ENCODE peak calls at places on chromosomes 12 and 14, in ten cellular contexts. One of them, this sample, is unnamed.

GRCh38 chr12:2974560-2974971 is 15.4 kb downstream of the TEAD4 start:
- DNase-seq in central memory CD8-positive, alpha-beta T cell: no peak
- DNase-seq in erythroblast: no peak
- DNase-seq in GM23338: peak; percentile 61
- DNase-seq in activated CD8-positive, alpha-beta T cell treated with anti-CD3 and anti-CD28 coated beads, Interleukin-2, amount 10 ng/mL, durations not matched to agents 7 days and 5 days: no peak
- DNase-seq in cardiac muscle cell: no peak
- DNase-seq in Peyer's patch: no peak
- DNase-seq in neuronal stem cell: no peak
- DNase-seq in GM23248: peak; percentile 40
- DNase-seq in CD14-positive monocyte: peak; percentile 48
- DNase-seq in this sample: peak; percentile 27

GRCh38 chr12:2286461-2287131 is 233.8 kb downstream of the CACNA1C start:
- DNase-seq in Peyer's patch: no peak
- DNase-seq in erythroblast: no peak
- DNase-seq in GM23248: peak; percentile 87
- DNase-seq in CD14-positive monocyte: no peak
- DNase-seq in neuronal stem cell: no peak
- DNase-seq in cardiac muscle cell: no peak
- DNase-seq in GM23338: no peak
- DNase-seq in activated CD8-positive, alpha-beta T cell treated with anti-CD3 and anti-CD28 coated beads, Interleukin-2, amount 10 ng/mL, durations not matched to agents 7 days and 5 days: no peak
- DNase-seq in central memory CD8-positive, alpha-beta T cell: no peak
- DNase-seq in this sample: no peak

GRCh38 chr12:54370218-54370730 is 6.0 kb upstream of the GPR84 start:
- DNase-seq in CD14-positive monocyte: peak; percentile 59
- DNase-seq in Peyer's patch: no peak
- DNase-seq in neuronal stem cell: no peak
- DNase-seq in GM23338: peak; percentile 93
- DNase-seq in activated CD8-positive, alpha-beta T cell treated with anti-CD3 and anti-CD28 coated beads, Interleukin-2, amount 10 ng/mL, durations not matched to agents 7 days and 5 days: no peak
- DNase-seq in cardiac muscle cell: peak; percentile 85
- DNase-seq in GM23248: peak; percentile 92
- DNase-seq in central memory CD8-positive, alpha-beta T cell: no peak
- DNase-seq in erythroblast: peak; percentile 71
- DNase-seq in this sample: peak; percentile 65

GRCh38 chr14:31118892-31119291 is 88.7 kb downstream of the HECTD1 start:
- DNase-seq in central memory CD8-positive, alpha-beta T cell: no peak
- DNase-seq in GM23248: peak; percentile 49
- DNase-seq in neuronal stem cell: no peak
- DNase-seq in activated CD8-positive, alpha-beta T cell treated with anti-CD3 and anti-CD28 coated beads, Interleukin-2, amount 10 ng/mL, durations not matched to agents 7 days and 5 days: no peak
- DNase-seq in Peyer's patch: no peak
- DNase-seq in GM23338: no peak
- DNase-seq in erythroblast: no peak
- DNase-seq in CD14-positive monocyte: no peak
- DNase-seq in cardiac muscle cell: no peak
- DNase-seq in this sample: peak; percentile 26

GRCh38 chr14:32785585-32785984 is 153.1 kb upstream of the NPAS3 start:
- DNase-seq in Peyer's patch: no peak
- DNase-seq in central memory CD8-positive, alpha-beta T cell: no peak
- DNase-seq in GM23248: no peak
- DNase-seq in CD14-positive monocyte: no peak
- DNase-seq in GM23338: no peak
- DNase-seq in cardiac muscle cell: no peak
- DNase-seq in activated CD8-positive, alpha-beta T cell treated with anti-CD3 and anti-CD28 coated beads, Interleukin-2, amount 10 ng/mL, durations not matched to agents 7 days and 5 days: no peak
- DNase-seq in erythroblast: no peak
- DNase-seq in neuronal stem cell: no peak
- DNase-seq in this sample: no peak

GRCh38 chr12:106288510-106289195 is 13.9 kb upstream of the TCP11L2 start:
- DNase-seq in Peyer's patch: no peak
- DNase-seq in GM23338: no peak
- DNase-seq in central memory CD8-positive, alpha-beta T cell: no peak
- DNase-seq in cardiac muscle cell: no peak
- DNase-seq in erythroblast: no peak
- DNase-seq in GM23248: peak; percentile 96
- DNase-seq in activated CD8-positive, alpha-beta T cell treated with anti-CD3 and anti-CD28 coated beads, Interleukin-2, amount 10 ng/mL, durations not matched to agents 7 days and 5 days: no peak
- DNase-seq in neuronal stem cell: no peak
- DNase-seq in CD14-positive monocyte: peak; percentile 56
- DNase-seq in this sample: peak; percentile 96

GRCh38 chr12:53623986-53624385 is 2.2 kb downstream of the ATF7 start:
- DNase-seq in central memory CD8-positive, alpha-beta T cell: no peak
- DNase-seq in CD14-positive monocyte: no peak
- DNase-seq in neuronal stem cell: no peak
- DNase-seq in GM23248: peak; percentile 63
- DNase-seq in Peyer's patch: no peak
- DNase-seq in GM23338: no peak
- DNase-seq in activated CD8-positive, alpha-beta T cell treated with anti-CD3 and anti-CD28 coated beads, Interleukin-2, amount 10 ng/mL, durations not matched to agents 7 days and 5 days: no peak
- DNase-seq in cardiac muscle cell: peak; percentile 23
- DNase-seq in erythroblast: no peak
- DNase-seq in this sample: peak; percentile 34

GRCh38 chr14:90455100-90455571 is 58.3 kb downstream of the CALM1 start:
- DNase-seq in cardiac muscle cell: peak; percentile 36
- DNase-seq in erythroblast: no peak
- DNase-seq in CD14-positive monocyte: no peak
- DNase-seq in GM23248: no peak
- DNase-seq in neuronal stem cell: peak; percentile 18
- DNase-seq in activated CD8-positive, alpha-beta T cell treated with anti-CD3 and anti-CD28 coated beads, Interleukin-2, amount 10 ng/mL, durations not matched to agents 7 days and 5 days: no peak
- DNase-seq in central memory CD8-positive, alpha-beta T cell: no peak
- DNase-seq in Peyer's patch: no peak
- DNase-seq in GM23338: no peak
- DNase-seq in this sample: no peak

GRCh38 chr12:94240171-94240570 is 91.8 kb downstream of the PLXNC1 start:
- DNase-seq in central memory CD8-positive, alpha-beta T cell: no peak
- DNase-seq in CD14-positive monocyte: peak; percentile 77
- DNase-seq in erythroblast: no peak
- DNase-seq in GM23248: no peak
- DNase-seq in GM23338: no peak
- DNase-seq in Peyer's patch: peak; percentile 59
- DNase-seq in activated CD8-positive, alpha-beta T cell treated with anti-CD3 and anti-CD28 coated beads, Interleukin-2, amount 10 ng/mL, durations not matched to agents 7 days and 5 days: no peak
- DNase-seq in neuronal stem cell: no peak
- DNase-seq in cardiac muscle cell: no peak
- DNase-seq in this sample: no peak

GRCh38 chr14:59268858-59269257 is 80.4 kb downstream of the DAAM1 start:
- DNase-seq in GM23248: no peak
- DNase-seq in CD14-positive monocyte: no peak
- DNase-seq in activated CD8-positive, alpha-beta T cell treated with anti-CD3 and anti-CD28 coated beads, Interleukin-2, amount 10 ng/mL, durations not matched to agents 7 days and 5 days: no peak
- DNase-seq in Peyer's patch: no peak
- DNase-seq in central memory CD8-positive, alpha-beta T cell: no peak
- DNase-seq in erythroblast: no peak
- DNase-seq in cardiac muscle cell: no peak
- DNase-seq in GM23338: no peak
- DNase-seq in neuronal stem cell: no peak
- DNase-seq in this sample: no peak

GRCh38 chr12:91704446-91704845 is 441.2 kb downstream of the BTG1 start:
- DNase-seq in cardiac muscle cell: no peak
- DNase-seq in central memory CD8-positive, alpha-beta T cell: no peak
- DNase-seq in Peyer's patch: no peak
- DNase-seq in GM23338: no peak
- DNase-seq in CD14-positive monocyte: no peak
- DNase-seq in erythroblast: no peak
- DNase-seq in neuronal stem cell: no peak
- DNase-seq in GM23248: peak; percentile 13
- DNase-seq in activated CD8-positive, alpha-beta T cell treated with anti-CD3 and anti-CD28 coated beads, Interleukin-2, amount 10 ng/mL, durations not matched to agents 7 days and 5 days: no peak
- DNase-seq in this sample: no peak

GRCh38 chr12:10358131-10358530 is 31.7 kb downstream of the KLRK1 start:
- DNase-seq in cardiac muscle cell: no peak
- DNase-seq in CD14-positive monocyte: no peak
- DNase-seq in GM23338: no peak
- DNase-seq in GM23248: no peak
- DNase-seq in central memory CD8-positive, alpha-beta T cell: no peak
- DNase-seq in activated CD8-positive, alpha-beta T cell treated with anti-CD3 and anti-CD28 coated beads, Interleukin-2, amount 10 ng/mL, durations not matched to agents 7 days and 5 days: no peak
- DNase-seq in neuronal stem cell: no peak
- DNase-seq in Peyer's patch: no peak
- DNase-seq in erythroblast: no peak
- DNase-seq in this sample: no peak

GRCh38 chr12:2017724-2018337 is 13.6 kb upstream of the DCP1B start:
- DNase-seq in CD14-positive monocyte: no peak
- DNase-seq in erythroblast: no peak
- DNase-seq in GM23248: peak; percentile 20
- DNase-seq in cardiac muscle cell: no peak
- DNase-seq in neuronal stem cell: no peak
- DNase-seq in Peyer's patch: no peak
- DNase-seq in central memory CD8-positive, alpha-beta T cell: no peak
- DNase-seq in activated CD8-positive, alpha-beta T cell treated with anti-CD3 and anti-CD28 coated beads, Interleukin-2, amount 10 ng/mL, durations not matched to agents 7 days and 5 days: no peak
- DNase-seq in GM23338: no peak
- DNase-seq in this sample: no peak